ENCODE peak calls at places on chromosomes 4 and X, in eight cellular contexts. G is CD4-positive, CD25-positive, alpha-beta regulatory T cell; R is cardiac fibroblast; O is HFFc6; Y is A549; U is Right ventricle myocardium superior; A is stimulated activated CD8-positive, alpha-beta memory T cell treated with anti-CD3 and anti-CD28 coated beads, Interleukin-15, amount 100 ng/mL, for 24 hours; D is HTR-8/SVneo. L is an unnamed sample.

GRCh38 chrX:116726806-116727205 is 264.0 kb upstream of the CT83 start:
- DNase-seq in G (no peak), O (no peak), A (no peak), Y (no peak), R (no peak), D (no peak), U (no peak), L (no peak)

GRCh38 chr4:121272526-121272925 is 108.3 kb downstream of the QRFPR start:
- DNase-seq in U (no peak), D (no peak), G (peak), R (peak), A (no peak), Y (no peak), O (peak), L (peak)

GRCh38 chr4:118767109-118767508 is 68.8 kb downstream of the SEC24D start:
- DNase-seq in Y (no peak), O (no peak), R (no peak), U (no peak), G (no peak), A (no peak), D (no peak), L (no peak)

GRCh38 chr4:38323141-38323634 is 340.8 kb upstream of the KLF3 start:
- DNase-seq in U (no peak), G (no peak), D (no peak), A (no peak), O (peak), Y (no peak), R (no peak), L (no peak)

GRCh38 chr4:111961806-111962205 is 183.4 kb upstream of the FAM241A start:
- DNase-seq in R (no peak), Y (no peak), G (no peak), D (no peak), O (peak), U (no peak), A (no peak), L (peak)

GRCh38 chr4:165971941-165972340 is 98.9 kb downstream of the TLL1 start:
- DNase-seq in Y (no peak), A (no peak), R (no peak), D (no peak), G (no peak), O (no peak), U (no peak), L (no peak)

GRCh38 chr4:174580597-174580996 is 58.3 kb upstream of the HPGD start:
- DNase-seq in G (no peak), A (no peak), Y (no peak), U (no peak), R (no peak), D (no peak), O (no peak), L (peak)

GRCh38 chr4:4247711-4248035 is 350 bp downstream of the TMEM128 start:
- DNase-seq in O (peak), G (no peak), Y (no peak), R (no peak), U (no peak), D (no peak), A (no peak), L (no peak)

L was measured in HCEC 1CT.